ENCODE peak calls at places on chromosomes 16 and 17, in ten cellular contexts. P, T, X, S, K, W, B, N, M and R are unnamed samples.

GRCh38 chr17:55264273-55264639 is 504 bp upstream of the HLF start:
- DNase-seq in P (no peak), T (no peak), X (no peak), S (peak), K (no peak), W (no peak), B (no peak), N (no peak), M (no peak), R (no peak)

GRCh38 chr17:38560503-38561318 is 45.0 kb downstream of the SRCIN1 start:
- DNase-seq in P (no peak), T (peak), X (no peak), S (no peak), K (no peak), W (peak), B (no peak), N (peak), M (no peak), R (no peak)

GRCh38 chr16:13492046-13492445 is 427.9 kb upstream of the ERCC4 start:
- DNase-seq in P (no peak), T (no peak), X (no peak), S (no peak), K (no peak), W (no peak), B (no peak), N (no peak), M (no peak), R (no peak)

GRCh38 chr16:52372313-52372712 is 174.6 kb downstream of the TOX3 start:
- DNase-seq in P (peak), T (no peak), X (no peak), S (no peak), K (no peak), W (no peak), B (no peak), N (no peak), M (no peak), R (no peak)

GRCh38 chr17:76238847-76239537 is 1.3 kb downstream of the RNF157 start:
- DNase-seq in P (no peak), T (no peak), X (no peak), S (no peak), K (no peak), W (no peak), B (no peak), N (no peak), M (peak), R (no peak)

GRCh38 chr16:3752984-3753383 is 35.7 kb upstream of the TRAP1 start:
- DNase-seq in P (no peak), T (no peak), X (no peak), S (no peak), K (no peak), W (no peak), B (no peak), N (no peak), M (no peak), R (no peak)

GRCh38 chr17:37358830-37359681 is 16.7 kb upstream of the C17orf78 start:
- DNase-seq in P (peak), T (peak), X (peak), S (peak), K (peak), W (peak), B (peak), N (peak), M (peak), R (peak)

GRCh38 chr16:49631521-49632041 is 224.3 kb downstream of the ZNF423 start:
- DNase-seq in P (no peak), T (no peak), X (no peak), S (no peak), K (no peak), W (peak), B (no peak), N (peak), M (no peak), R (no peak)

GRCh38 chr16:66070140-66070887 is 296.2 kb upstream of the CDH5 start:
- DNase-seq in P (peak), T (no peak), X (no peak), S (no peak), K (no peak), W (peak), B (peak), N (peak), M (no peak), R (no peak)

GRCh38 chr16:6570520-6570919 is 762.1 kb upstream of the RBFOX1 start:
- DNase-seq in P (no peak), T (no peak), X (no peak), S (no peak), K (no peak), W (no peak), B (no peak), N (no peak), M (no peak), R (no peak)

GRCh38 chr16:6576646-6577045 is 756.0 kb upstream of the RBFOX1 start:
- DNase-seq in P (no peak), T (no peak), X (no peak), S (no peak), K (no peak), W (no peak), B (no peak), N (no peak), M (no peak), R (no peak)

GRCh38 chr16:6574146-6574545 is 758.5 kb upstream of the RBFOX1 start:
- DNase-seq in P (no peak), T (no peak), X (no peak), S (no peak), K (no peak), W (no peak), B (no peak), N (no peak), M (no peak), R (no peak)

GRCh38 chr16:6571044-6571443 is 761.6 kb upstream of the RBFOX1 start:
- DNase-seq in P (no peak), T (no peak), X (no peak), S (no peak), K (no peak), W (no peak), B (no peak), N (no peak), M (no peak), R (no peak)

DNA sequence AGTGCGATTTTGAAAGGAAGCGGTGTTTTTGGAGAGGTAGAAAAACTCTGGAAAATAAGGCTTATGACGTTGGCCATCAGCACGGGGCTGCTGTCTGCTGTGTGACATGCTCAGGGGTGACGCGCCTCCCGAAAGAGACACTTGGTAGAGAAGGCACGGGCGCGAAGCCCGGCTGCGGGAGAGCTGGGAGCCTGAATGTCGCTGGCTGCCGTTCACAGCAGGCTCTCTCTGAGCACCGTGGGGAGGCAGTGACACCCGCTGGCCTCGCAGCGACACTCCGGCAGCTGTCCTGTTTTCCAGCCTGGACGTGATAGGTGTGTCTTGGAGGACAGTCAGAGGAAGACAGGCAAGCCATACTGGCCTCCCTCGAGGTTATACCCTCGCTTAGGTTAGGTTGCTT is 759.1 kb upstream of the RBFOX1 start:
- DNase-seq in P (no peak), T (no peak), X (no peak), S (no peak), K (peak), W (no peak), B (no peak), N (no peak), M (no peak), R (no peak)
- TF ChIP-seq CTCF in P (no peak), T (no peak), X (no peak), S (no peak), K (peak), W (no peak), B (no peak), N (no peak), M (no peak), R (no peak)

DNA sequence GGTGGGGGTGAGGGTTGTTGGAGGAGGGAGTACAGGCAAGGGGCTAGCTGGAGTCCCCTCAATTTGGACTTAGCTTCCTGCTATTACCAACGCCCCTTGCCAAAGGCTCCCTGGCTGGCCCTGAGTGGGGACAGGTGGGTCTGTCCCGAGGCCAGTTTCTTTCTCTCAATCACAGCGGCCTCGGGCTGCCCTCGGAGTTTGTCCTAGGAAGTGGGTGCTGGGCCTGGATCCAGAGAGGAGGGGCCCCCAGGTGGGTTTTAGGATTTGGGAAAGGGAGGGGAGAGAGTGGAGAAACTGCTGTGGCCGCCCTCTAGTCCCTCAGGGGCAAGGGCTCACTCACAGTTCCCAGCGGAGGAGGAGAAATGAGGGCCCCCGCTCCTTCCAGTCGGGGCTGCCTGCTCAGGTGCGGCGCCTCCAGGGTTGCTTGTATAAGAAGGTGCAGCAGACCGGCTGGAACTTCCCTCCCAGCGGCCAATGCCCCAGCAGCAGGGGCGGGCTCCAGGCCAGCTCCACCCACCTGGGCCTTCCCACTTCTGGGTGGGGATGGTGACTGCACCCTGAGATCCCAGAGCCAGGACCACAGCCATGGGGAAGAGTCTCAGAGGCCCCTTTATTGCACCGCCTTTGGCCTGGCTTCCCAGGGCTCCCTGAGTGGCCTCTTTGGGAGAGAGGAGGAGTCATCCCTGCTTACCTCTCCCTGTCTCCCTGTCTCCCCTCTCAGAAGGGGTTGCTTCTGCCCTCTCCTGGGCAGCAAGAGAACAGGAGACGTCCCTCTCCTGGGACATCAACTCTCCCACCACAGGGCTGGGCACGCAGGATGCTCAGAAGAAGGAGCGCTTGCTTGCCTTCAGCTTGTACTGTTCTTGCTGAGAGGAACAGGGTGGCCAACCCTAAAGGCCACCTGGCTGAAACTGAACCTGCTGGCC is 112.0 kb upstream of the SMURF2 start:
- DNase-seq in P (peak), T (peak), X (no peak), S (no peak), K (peak), W (peak), B (no peak), N (peak), M (peak), R (peak)
- TF ChIP-seq CTCF in P (peak), T (peak), X (peak), S (peak), K (peak), W (peak), B (no peak), N (peak), M (peak), R (peak)

GRCh38 chr17:82752371-82753200 is 721 bp downstream of the TBCD start:
- DNase-seq in P (no peak), T (no peak), X (no peak), S (peak), K (no peak), W (no peak), B (no peak), N (no peak), M (peak), R (no peak)
- TF ChIP-seq CTCF in P (no peak), T (no peak), X (no peak), S (no peak), K (no peak), W (no peak), B (no peak), N (no peak), M (no peak), R (no peak)

DNA sequence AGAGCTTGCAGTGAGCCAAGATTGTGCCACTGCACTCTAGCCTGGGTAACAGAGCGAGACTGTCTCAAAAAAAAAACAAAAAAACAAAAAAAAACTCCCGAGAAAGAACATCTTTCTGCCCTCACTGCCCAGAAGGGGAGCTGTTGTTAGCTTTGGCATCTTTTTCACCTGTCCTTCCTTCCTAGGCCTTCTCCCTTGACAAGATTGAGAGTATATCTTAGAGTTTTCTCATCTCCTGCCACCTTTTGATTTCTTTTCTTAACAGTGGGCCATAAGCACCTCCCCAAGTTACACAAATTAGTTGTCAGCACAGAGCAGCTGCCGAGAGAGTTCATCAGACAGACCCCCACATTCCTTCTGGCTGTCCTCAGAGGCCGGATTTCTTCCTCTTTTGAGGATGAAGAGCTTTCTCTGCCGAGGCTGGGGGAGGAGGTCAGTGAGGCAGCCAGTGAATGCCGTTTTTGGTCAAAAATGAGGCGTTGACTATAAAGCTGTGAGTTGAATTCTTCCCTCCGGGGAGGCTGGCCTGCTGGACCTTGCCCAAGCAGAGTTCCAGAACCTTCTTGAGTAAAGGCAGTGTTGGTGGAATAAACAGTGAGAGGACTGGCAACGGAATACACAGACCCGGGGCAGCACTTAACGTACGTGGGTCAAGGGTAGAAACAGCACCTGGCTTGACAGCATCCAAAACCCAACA is 127.0 kb downstream of the ABCC6 start:
- DNase-seq in P (no peak), T (peak), X (peak), S (no peak), K (no peak), W (peak), B (peak), N (peak), M (no peak), R (peak)
- TF ChIP-seq CTCF in P (no peak), T (peak), X (peak), S (no peak), K (peak), W (peak), B (peak), N (peak), M (no peak), R (peak)

GRCh38 chr16:50809561-50809960 is 67.7 kb downstream of the CYLD start:
- DNase-seq in P (no peak), T (no peak), X (no peak), S (peak), K (no peak), W (no peak), B (no peak), N (no peak), M (peak), R (no peak)

GRCh38 chr16:50802958-50803357 is 61.1 kb downstream of the CYLD start:
- DNase-seq in P (no peak), T (no peak), X (no peak), S (no peak), K (no peak), W (no peak), B (no peak), N (no peak), M (no peak), R (no peak)

GRCh38 chr16:50804290-50804907 is 62.5 kb downstream of the CYLD start:
- DNase-seq in P (no peak), T (no peak), X (no peak), S (no peak), K (no peak), W (no peak), B (no peak), N (no peak), M (no peak), R (no peak)

GRCh38 chr16:50808929-50809538 is 67.1 kb downstream of the CYLD start:
- DNase-seq in P (no peak), T (no peak), X (no peak), S (no peak), K (no peak), W (no peak), B (no peak), N (no peak), M (no peak), R (no peak)

DNA sequence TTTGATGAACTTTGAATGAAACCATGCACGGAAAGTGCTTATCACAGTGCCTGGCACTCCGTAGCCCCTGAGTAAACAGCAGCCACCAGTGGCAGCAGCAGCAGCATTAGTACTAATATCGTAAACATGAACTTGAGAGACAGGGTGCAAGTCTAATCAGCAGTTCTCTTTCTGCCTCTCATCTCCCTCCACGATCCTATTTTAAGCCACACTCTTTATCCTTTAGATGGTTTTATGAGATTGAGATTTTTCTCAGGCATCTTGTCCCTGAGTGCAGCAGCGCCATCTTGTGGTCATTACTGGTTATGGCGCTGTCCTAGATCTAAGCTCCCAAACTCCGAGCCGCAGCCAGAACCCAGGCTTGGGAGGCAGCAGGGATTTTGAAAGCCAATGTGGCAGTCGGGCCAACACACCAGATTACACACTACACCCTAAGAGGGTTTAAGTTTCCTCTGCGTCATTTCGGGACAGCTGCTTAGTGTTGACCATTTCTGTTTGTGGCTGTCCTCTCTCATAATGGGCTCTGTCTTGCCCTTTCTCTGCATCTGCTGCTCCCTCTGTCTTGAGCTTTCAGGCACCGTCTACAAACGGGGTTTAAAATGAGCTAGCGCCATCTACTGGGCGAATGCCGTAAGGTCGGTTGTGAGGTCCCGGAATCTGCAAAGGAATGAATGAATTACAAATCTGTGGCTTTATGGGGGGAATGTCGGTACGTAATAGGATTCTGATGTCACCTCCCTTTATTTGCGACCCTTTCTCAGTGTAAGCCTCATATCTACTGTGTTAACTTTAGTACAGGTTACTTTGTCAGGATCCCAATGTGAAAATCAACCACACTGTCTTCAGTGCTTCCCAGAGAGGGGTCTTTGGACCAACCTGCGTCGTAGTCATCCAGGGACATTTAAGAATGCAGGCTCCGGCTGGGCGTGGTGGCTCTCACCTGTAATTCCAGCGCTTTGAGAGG is 64.5 kb downstream of the CYLD start:
- DNase-seq in P (peak), T (peak), X (peak), S (peak), K (peak), W (peak), B (peak), N (peak), M (peak), R (peak)
- TF ChIP-seq CTCF in P (peak), T (peak), X (peak), S (peak), K (peak), W (peak), B (peak), N (peak), M (peak), R (peak)

GRCh38 chr17:29242790-29243189 is 3.9 kb upstream of the CRYBA1 start:
- DNase-seq in P (no peak), T (no peak), X (no peak), S (no peak), K (no peak), W (no peak), B (no peak), N (no peak), M (no peak), R (no peak)

GRCh38 chr17:29242051-29242450 is 4.6 kb upstream of the CRYBA1 start:
- DNase-seq in P (no peak), T (no peak), X (no peak), S (no peak), K (no peak), W (no peak), B (no peak), N (no peak), M (no peak), R (no peak)

GRCh38 chr17:29241015-29241963 is 5.4 kb upstream of the CRYBA1 start:
- DNase-seq in P (no peak), T (peak), X (peak), S (no peak), K (no peak), W (peak), B (no peak), N (peak), M (peak), R (peak)

GRCh38 chr17:29245401-29245800 is 1.3 kb upstream of the CRYBA1 start:
- DNase-seq in P (no peak), T (no peak), X (no peak), S (no peak), K (no peak), W (no peak), B (no peak), N (no peak), M (no peak), R (no peak)

DNA sequence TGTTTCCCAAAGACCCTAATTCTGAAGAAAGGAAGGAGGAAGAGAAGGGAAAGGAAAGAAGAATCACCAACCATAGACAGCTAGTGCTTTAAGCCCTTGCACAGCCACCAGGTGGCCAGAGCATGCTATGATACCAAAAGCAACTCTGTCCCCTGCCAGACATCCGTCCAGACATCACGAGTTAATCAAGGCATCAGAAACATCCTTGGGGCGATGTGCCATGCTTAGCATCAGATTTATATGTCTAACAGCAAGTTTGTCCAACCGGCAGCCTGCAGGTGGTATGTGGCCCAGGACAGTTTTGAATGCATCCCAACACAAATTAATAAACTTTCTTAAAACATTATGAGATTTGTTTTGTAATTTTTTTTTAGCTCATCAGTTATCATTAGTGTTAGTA is 2.9 kb upstream of the CRYBA1 start:
- DNase-seq in P (no peak), T (peak), X (no peak), S (peak), K (no peak), W (peak), B (no peak), N (peak), M (peak), R (peak)
- TF ChIP-seq CTCF in P (no peak), T (peak), X (peak), S (peak), K (peak), W (peak), B (no peak), N (peak), M (peak), R (peak)